ENCODE peak calls at places on chromosomes 12 and 14, in five cellular contexts. One of them, this sample, is unnamed.

GRCh38 chr14:52051251-52051650 is 17.6 kb downstream of the NID2 start:
- DNase-seq in CD8-positive, alpha-beta T cell: no peak
- DNase-seq in GM20000: no peak
- DNase-seq in fibroblast of mammary gland: peak; percentile 53
- DNase-seq in ovary: no peak
- DNase-seq in this sample: no peak

GRCh38 chr14:55832122-55832911 is 252.3 kb downstream of the KTN1 start:
- DNase-seq in GM20000: no peak
- DNase-seq in CD8-positive, alpha-beta T cell: no peak
- DNase-seq in fibroblast of mammary gland: no peak
- DNase-seq in ovary: no peak
- DNase-seq in this sample: no peak

GRCh38 chr14:93970589-93970966 is 5.8 kb downstream of the ASB2 start:
- DNase-seq in CD8-positive, alpha-beta T cell: peak; percentile 68
- DNase-seq in ovary: no peak
- DNase-seq in fibroblast of mammary gland: no peak
- DNase-seq in GM20000: no peak
- DNase-seq in this sample: no peak

GRCh38 chr14:103089386-103090335 is 4.9 kb upstream of the EXOC3L4 start:
- DNase-seq in ovary: no peak
- DNase-seq in fibroblast of mammary gland: no peak
- DNase-seq in CD8-positive, alpha-beta T cell: no peak
- DNase-seq in GM20000: no peak
- DNase-seq in this sample: no peak

GRCh38 chr14:63478024-63478423 is 65.2 kb downstream of the PPP2R5E start:
- DNase-seq in ovary: no peak
- DNase-seq in fibroblast of mammary gland: no peak
- DNase-seq in GM20000: peak; percentile 72
- DNase-seq in CD8-positive, alpha-beta T cell: no peak
- DNase-seq in this sample: no peak

GRCh38 chr14:94144765-94145164 is 15.4 kb upstream of the IFI27L2 start:
- DNase-seq in CD8-positive, alpha-beta T cell: no peak
- DNase-seq in ovary: no peak
- DNase-seq in fibroblast of mammary gland: no peak
- DNase-seq in GM20000: no peak
- DNase-seq in this sample: no peak

GRCh38 chr12:92702754-92703679 is at the start of gene PLEKHG7:
- DNase-seq in GM20000: peak; percentile 80
- DNase-seq in ovary: no peak
- DNase-seq in CD8-positive, alpha-beta T cell: no peak
- DNase-seq in fibroblast of mammary gland: no peak
- DNase-seq in this sample: no peak

GRCh38 chr12:104272938-104273337 is 30.6 kb upstream of the EID3 start:
- DNase-seq in fibroblast of mammary gland: no peak
- DNase-seq in GM20000: no peak
- DNase-seq in ovary: no peak
- DNase-seq in CD8-positive, alpha-beta T cell: no peak
- DNase-seq in this sample: no peak

GRCh38 chr14:51877807-51878206 is 17.4 kb downstream of the GNG2 start:
- DNase-seq in ovary: no peak
- DNase-seq in fibroblast of mammary gland: no peak
- DNase-seq in CD8-positive, alpha-beta T cell: no peak
- DNase-seq in GM20000: no peak
- DNase-seq in this sample: no peak

GRCh38 chr14:88986146-88986841 is 161.8 kb downstream of the TTC8 start:
- DNase-seq in GM20000: no peak
- DNase-seq in ovary: peak; percentile 28
- DNase-seq in CD8-positive, alpha-beta T cell: no peak
- DNase-seq in fibroblast of mammary gland: peak; percentile 92
- DNase-seq in this sample: no peak

GRCh38 chr14:95339301-95339865 is 19.7 kb upstream of the CLMN start:
- DNase-seq in ovary: no peak
- DNase-seq in GM20000: no peak
- DNase-seq in fibroblast of mammary gland: no peak
- DNase-seq in CD8-positive, alpha-beta T cell: no peak
- DNase-seq in this sample: no peak

GRCh38 chr12:68479832-68480291 is 130.8 kb upstream of the RAP1B start:
- DNase-seq in ovary: no peak
- DNase-seq in fibroblast of mammary gland: no peak
- DNase-seq in CD8-positive, alpha-beta T cell: no peak
- DNase-seq in GM20000: no peak
- DNase-seq in this sample: no peak

GRCh38 chr14:77645520-77646230 is 29.2 kb upstream of the SPTLC2 start:
- DNase-seq in fibroblast of mammary gland: no peak
- DNase-seq in ovary: no peak
- DNase-seq in GM20000: no peak
- DNase-seq in CD8-positive, alpha-beta T cell: no peak
- DNase-seq in this sample: no peak

GRCh38 chr14:77648520-77649200 is 32.2 kb upstream of the SPTLC2 start:
- DNase-seq in GM20000: no peak
- DNase-seq in CD8-positive, alpha-beta T cell: no peak
- DNase-seq in ovary: no peak
- DNase-seq in fibroblast of mammary gland: no peak
- DNase-seq in this sample: no peak

GRCh38 chr14:77649326-77649725 is 32.9 kb upstream of the SPTLC2 start:
- DNase-seq in CD8-positive, alpha-beta T cell: no peak
- DNase-seq in GM20000: no peak
- DNase-seq in fibroblast of mammary gland: peak; percentile 64
- DNase-seq in ovary: no peak
- DNase-seq in this sample: no peak

GRCh38 chr14:77646907-77647306 is 30.5 kb upstream of the SPTLC2 start:
- DNase-seq in fibroblast of mammary gland: no peak
- DNase-seq in GM20000: no peak
- DNase-seq in ovary: no peak
- DNase-seq in CD8-positive, alpha-beta T cell: no peak
- DNase-seq in this sample: no peak

GRCh38 chr14:77647853-77648252 is 31.4 kb upstream of the SPTLC2 start:
- DNase-seq in CD8-positive, alpha-beta T cell: no peak
- DNase-seq in fibroblast of mammary gland: no peak
- DNase-seq in ovary: no peak
- DNase-seq in GM20000: no peak
- DNase-seq in this sample: no peak
- TF ChIP-seq CTCF in CD8-positive, alpha-beta T cell: no peak
- TF ChIP-seq CTCF in fibroblast of mammary gland: no peak
- TF ChIP-seq CTCF in ovary: no peak
- TF ChIP-seq CTCF in GM20000: no peak
- TF ChIP-seq CTCF in this sample: no peak

GRCh38 chr14:75826599-75826998 is 155.2 kb downstream of the TGFB3 start:
- DNase-seq in CD8-positive, alpha-beta T cell: no peak
- DNase-seq in GM20000: no peak
- DNase-seq in fibroblast of mammary gland: peak; percentile 87
- DNase-seq in ovary: no peak
- DNase-seq in this sample: no peak
- TF ChIP-seq CTCF in CD8-positive, alpha-beta T cell: no peak
- TF ChIP-seq CTCF in GM20000: no peak
- TF ChIP-seq CTCF in fibroblast of mammary gland: no peak
- TF ChIP-seq CTCF in ovary: no peak
- TF ChIP-seq CTCF in this sample: no peak

GRCh38 chr14:22163051-22163450 is 426.0 kb downstream of the DAD1 start:
- DNase-seq in ovary: no peak
- DNase-seq in fibroblast of mammary gland: peak; percentile 5
- DNase-seq in GM20000: no peak
- DNase-seq in CD8-positive, alpha-beta T cell: no peak
- DNase-seq in this sample: no peak
- TF ChIP-seq CTCF in ovary: no peak
- TF ChIP-seq CTCF in fibroblast of mammary gland: no peak
- TF ChIP-seq CTCF in GM20000: peak; percentile 4
- TF ChIP-seq CTCF in CD8-positive, alpha-beta T cell: no peak
- TF ChIP-seq CTCF in this sample: peak; percentile 76

GRCh38 chr12:47984331-47984801 is 19.9 kb downstream of the COL2A1 start:
- DNase-seq in fibroblast of mammary gland: no peak
- DNase-seq in CD8-positive, alpha-beta T cell: no peak
- DNase-seq in ovary: no peak
- DNase-seq in GM20000: no peak
- DNase-seq in this sample: peak; percentile 60

GRCh38 chr12:47983541-47984115 is 20.2 kb downstream of the TMEM106C start:
- DNase-seq in CD8-positive, alpha-beta T cell: no peak
- DNase-seq in GM20000: no peak
- DNase-seq in ovary: no peak
- DNase-seq in fibroblast of mammary gland: no peak
- DNase-seq in this sample: peak; percentile 91

GRCh38 chr12:47982311-47982710 is 18.9 kb downstream of the TMEM106C start:
- DNase-seq in GM20000: no peak
- DNase-seq in ovary: no peak
- DNase-seq in CD8-positive, alpha-beta T cell: no peak
- DNase-seq in fibroblast of mammary gland: no peak
- DNase-seq in this sample: peak; percentile 66

GRCh38 chr12:47981496-47982260 is 18.3 kb downstream of the TMEM106C start:
- DNase-seq in CD8-positive, alpha-beta T cell: no peak
- DNase-seq in fibroblast of mammary gland: no peak
- DNase-seq in ovary: no peak
- DNase-seq in GM20000: no peak
- DNase-seq in this sample: peak; percentile 75

GRCh38 chr12:47982770-47983169 is 19.4 kb downstream of the TMEM106C start:
- DNase-seq in fibroblast of mammary gland: no peak
- DNase-seq in CD8-positive, alpha-beta T cell: no peak
- DNase-seq in GM20000: no peak
- DNase-seq in ovary: no peak
- DNase-seq in this sample: peak; percentile 65
- TF ChIP-seq CTCF in fibroblast of mammary gland: no peak
- TF ChIP-seq CTCF in CD8-positive, alpha-beta T cell: no peak
- TF ChIP-seq CTCF in GM20000: no peak
- TF ChIP-seq CTCF in ovary: no peak
- TF ChIP-seq CTCF in this sample: no peak

GRCh38 chr14:90815817-90816662 is at the start of gene TTC7B:
- DNase-seq in ovary: peak; percentile 55
- DNase-seq in fibroblast of mammary gland: no peak
- DNase-seq in CD8-positive, alpha-beta T cell: no peak
- DNase-seq in GM20000: peak; percentile 92
- DNase-seq in this sample: no peak
- TF ChIP-seq CTCF in ovary: no peak
- TF ChIP-seq CTCF in fibroblast of mammary gland: no peak
- TF ChIP-seq CTCF in CD8-positive, alpha-beta T cell: no peak
- TF ChIP-seq CTCF in GM20000: peak; percentile 53
- TF ChIP-seq CTCF in this sample: no peak

GRCh38 chr14:68158640-68159039 is 339.1 kb downstream of the RAD51B start:
- DNase-seq in GM20000: no peak
- DNase-seq in CD8-positive, alpha-beta T cell: no peak
- DNase-seq in ovary: no peak
- DNase-seq in fibroblast of mammary gland: no peak
- DNase-seq in this sample: no peak
- TF ChIP-seq CTCF in GM20000: no peak
- TF ChIP-seq CTCF in CD8-positive, alpha-beta T cell: no peak
- TF ChIP-seq CTCF in ovary: no peak
- TF ChIP-seq CTCF in fibroblast of mammary gland: no peak
- TF ChIP-seq CTCF in this sample: peak; percentile 57

DNA sequence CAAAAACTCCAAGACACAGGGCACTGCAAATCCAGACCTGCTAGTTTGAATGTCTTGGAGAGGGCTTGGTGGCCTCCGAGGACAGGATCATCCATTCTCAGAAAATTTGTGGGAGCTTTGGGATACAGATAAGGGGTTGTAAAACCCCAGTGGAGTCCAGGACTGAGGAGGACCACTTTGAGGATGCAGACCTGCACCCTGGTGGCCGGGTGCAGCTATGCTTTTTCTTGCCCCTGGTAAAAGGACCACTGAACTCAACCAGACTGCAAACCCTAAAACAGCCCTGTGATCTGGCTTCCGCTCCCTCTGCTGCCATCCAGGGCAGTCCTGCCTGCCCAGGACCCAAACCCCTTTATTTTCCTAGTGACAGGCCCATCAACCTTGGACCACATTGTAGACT is 169.5 kb upstream of the DAAM1 start:
- DNase-seq in GM20000: no peak
- DNase-seq in ovary: no peak
- DNase-seq in fibroblast of mammary gland: peak; percentile 8
- DNase-seq in CD8-positive, alpha-beta T cell: no peak
- DNase-seq in this sample: no peak
- TF ChIP-seq CTCF in GM20000: peak; percentile 36
- TF ChIP-seq CTCF in ovary: no peak
- TF ChIP-seq CTCF in fibroblast of mammary gland: peak; percentile 39
- TF ChIP-seq CTCF in CD8-positive, alpha-beta T cell: no peak
- TF ChIP-seq CTCF in this sample: peak; percentile 48

GRCh38 chr12:49368240-49368600 is 958 bp downstream of the SPATS2 start:
- DNase-seq in ovary: no peak
- DNase-seq in fibroblast of mammary gland: no peak
- DNase-seq in CD8-positive, alpha-beta T cell: no peak
- DNase-seq in GM20000: peak; percentile 14
- DNase-seq in this sample: no peak

GRCh38 chr12:49365542-49365941 is 1.7 kb upstream of the SPATS2 start:
- DNase-seq in GM20000: no peak
- DNase-seq in fibroblast of mammary gland: peak; percentile 92
- DNase-seq in CD8-positive, alpha-beta T cell: no peak
- DNase-seq in ovary: no peak
- DNase-seq in this sample: no peak

GRCh38 chr12:49367381-49368239 is at the start of gene SPATS2:
- DNase-seq in CD8-positive, alpha-beta T cell: no peak
- DNase-seq in fibroblast of mammary gland: no peak
- DNase-seq in ovary: peak; percentile 93
- DNase-seq in GM20000: no peak
- DNase-seq in this sample: peak; percentile 98

GRCh38 chr12:49364989-49365388 is 2.3 kb upstream of the SPATS2 start:
- DNase-seq in CD8-positive, alpha-beta T cell: no peak
- DNase-seq in GM20000: no peak
- DNase-seq in ovary: no peak
- DNase-seq in fibroblast of mammary gland: peak; percentile 95
- DNase-seq in this sample: no peak

GRCh38 chr12:49366652-49367380 is 446 bp upstream of the SPATS2 start:
- DNase-seq in CD8-positive, alpha-beta T cell: peak; percentile 82
- DNase-seq in ovary: peak; percentile 85
- DNase-seq in GM20000: peak; percentile 96
- DNase-seq in fibroblast of mammary gland: peak; percentile 90
- DNase-seq in this sample: no peak
- TF ChIP-seq CTCF in CD8-positive, alpha-beta T cell: no peak
- TF ChIP-seq CTCF in ovary: peak; percentile 37
- TF ChIP-seq CTCF in GM20000: no peak
- TF ChIP-seq CTCF in fibroblast of mammary gland: peak; percentile 4
- TF ChIP-seq CTCF in this sample: peak; percentile 67

GRCh38 chr12:27243804-27244679 is at the start of gene STK38L:
- DNase-seq in ovary: peak; percentile 97
- DNase-seq in fibroblast of mammary gland: peak; percentile 95
- DNase-seq in CD8-positive, alpha-beta T cell: peak; percentile 90
- DNase-seq in GM20000: peak; percentile 93
- DNase-seq in this sample: peak; percentile 99
- TF ChIP-seq CTCF in ovary: no peak
- TF ChIP-seq CTCF in fibroblast of mammary gland: peak; percentile 6
- TF ChIP-seq CTCF in CD8-positive, alpha-beta T cell: no peak
- TF ChIP-seq CTCF in GM20000: no peak
- TF ChIP-seq CTCF in this sample: peak; percentile 68